ENCODE peak calls at places on chromosomes 5 and 9, in six cellular contexts. One of them, this sample, is unnamed.

GRCh38 chr9:73133042-73133651 is 18.5 kb upstream of the ANXA1 start:
- DNase-seq in IMR-90: no peak
- DNase-seq in neuronal stem cell: no peak
- DNase-seq in H1: no peak
- DNase-seq in H9: no peak
- DNase-seq in trophoblast cell: no peak
- DNase-seq in this sample: peak

GRCh38 chr5:1171340-1171941 is 30.0 kb upstream of the SLC6A19 start:
- DNase-seq in IMR-90: peak
- DNase-seq in neuronal stem cell: no peak
- DNase-seq in H1: no peak
- DNase-seq in H9: no peak
- DNase-seq in trophoblast cell: peak
- DNase-seq in this sample: peak

GRCh38 chr5:132257131-132258101 is at the start of gene PDLIM4:
- DNase-seq in IMR-90: no peak
- DNase-seq in neuronal stem cell: peak
- DNase-seq in H1: no peak
- DNase-seq in H9: peak
- DNase-seq in trophoblast cell: no peak
- DNase-seq in this sample: peak

GRCh38 chr5:4862500-4862899 is 277.6 kb upstream of the ADAMTS16 start:
- DNase-seq in IMR-90: peak
- DNase-seq in neuronal stem cell: peak
- DNase-seq in H1: no peak
- DNase-seq in H9: no peak
- DNase-seq in trophoblast cell: no peak
- DNase-seq in this sample: peak

GRCh38 chr5:125357660-125358059 is 611.2 kb upstream of the ZNF608 start:
- DNase-seq in IMR-90: no peak
- DNase-seq in neuronal stem cell: no peak
- DNase-seq in H1: no peak
- DNase-seq in H9: no peak
- DNase-seq in trophoblast cell: no peak
- DNase-seq in this sample: no peak

GRCh38 chr5:136123236-136123768 is 9.3 kb upstream of the SMAD5 start:
- DNase-seq in IMR-90: peak
- DNase-seq in neuronal stem cell: no peak
- DNase-seq in H1: no peak
- DNase-seq in H9: no peak
- DNase-seq in trophoblast cell: no peak
- DNase-seq in this sample: no peak

GRCh38 chr5:31407921-31408714 is 123.8 kb downstream of the DROSHA start:
- DNase-seq in IMR-90: peak
- DNase-seq in neuronal stem cell: no peak
- DNase-seq in H1: no peak
- DNase-seq in H9: no peak
- DNase-seq in trophoblast cell: no peak
- DNase-seq in this sample: peak

GRCh38 chr5:159773062-159773924 is 143.0 kb upstream of the ADRA1B start:
- DNase-seq in IMR-90: peak
- DNase-seq in neuronal stem cell: peak
- DNase-seq in H1: no peak
- DNase-seq in H9: peak
- DNase-seq in trophoblast cell: peak
- DNase-seq in this sample: peak

GRCh38 chr5:132410451-132411381 is 41.2 kb downstream of the SLC22A5 start:
- DNase-seq in IMR-90: peak
- DNase-seq in neuronal stem cell: peak
- DNase-seq in H1: no peak
- DNase-seq in H9: peak
- DNase-seq in trophoblast cell: peak
- DNase-seq in this sample: peak

GRCh38 chr9:116390306-116391228 is 237.0 kb downstream of the PAPPA start:
- DNase-seq in IMR-90: no peak
- DNase-seq in neuronal stem cell: no peak
- DNase-seq in H1: no peak
- DNase-seq in H9: no peak
- DNase-seq in trophoblast cell: no peak
- DNase-seq in this sample: no peak

GRCh38 chr5:107215581-107215980 is 455.2 kb downstream of the EFNA5 start:
- DNase-seq in IMR-90: peak
- DNase-seq in neuronal stem cell: no peak
- DNase-seq in H1: no peak
- DNase-seq in H9: no peak
- DNase-seq in trophoblast cell: no peak
- DNase-seq in this sample: no peak

DNA sequence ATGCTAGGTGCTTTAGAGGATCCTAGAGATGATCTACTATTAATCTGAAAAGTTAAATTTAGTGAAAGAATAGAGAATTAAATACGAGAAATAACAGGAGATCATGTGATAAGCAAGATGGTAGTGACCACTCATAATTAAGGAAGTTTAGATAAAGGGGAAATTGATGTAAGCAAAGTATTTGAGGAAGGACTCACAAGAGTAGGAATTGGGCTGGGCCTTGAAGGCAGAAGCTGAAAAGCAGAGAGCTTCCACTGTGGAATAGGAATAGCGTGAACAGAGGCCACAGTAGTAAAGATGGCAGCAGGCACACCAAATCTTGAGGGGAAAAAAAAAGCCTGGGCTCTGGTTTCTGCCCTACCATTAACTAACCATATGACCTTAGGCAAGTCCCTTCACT is 38.0 kb downstream of the KIF24 start:
- DNase-seq in IMR-90: no peak
- DNase-seq in neuronal stem cell: no peak
- DNase-seq in H1: no peak
- DNase-seq in H9: no peak
- DNase-seq in trophoblast cell: no peak
- DNase-seq in this sample: no peak
- H3K14ac ChIP-seq in IMR-90: no peak
- H3K14ac ChIP-seq in neuronal stem cell: no peak
- H3K14ac ChIP-seq in H1: no peak
- H3K14ac ChIP-seq in H9: no peak
- H3K14ac ChIP-seq in trophoblast cell: no peak
- H3K14ac ChIP-seq in this sample: no peak

DNA sequence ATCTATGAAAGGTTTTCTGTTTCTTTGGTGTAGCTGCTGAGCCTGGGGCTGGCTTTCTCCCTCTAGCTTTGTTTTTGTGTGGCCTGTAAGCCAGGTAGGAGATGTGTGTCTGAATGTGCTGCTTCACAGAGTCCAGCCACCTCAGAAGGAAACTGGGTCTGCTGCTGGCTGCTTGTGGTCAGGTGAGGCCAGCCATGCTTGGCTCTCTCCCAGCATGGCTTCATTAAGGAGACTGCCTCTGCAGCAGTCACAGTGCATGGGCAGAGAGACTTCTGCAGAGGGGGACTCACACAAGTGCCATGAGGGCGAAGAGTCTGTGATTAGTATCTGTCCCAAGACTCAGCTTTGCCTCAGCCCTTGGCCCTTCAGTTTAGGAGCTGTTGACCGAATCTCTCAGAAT is 50.6 kb downstream of the MAN2A1 start:
- DNase-seq in IMR-90: peak
- DNase-seq in neuronal stem cell: no peak
- DNase-seq in H1: no peak
- DNase-seq in H9: peak
- DNase-seq in trophoblast cell: no peak
- DNase-seq in this sample: peak
- H3K4ac ChIP-seq in IMR-90: peak
- H3K4ac ChIP-seq in neuronal stem cell: no peak
- H3K4ac ChIP-seq in H1: peak
- H3K4ac ChIP-seq in H9: no peak
- H3K4ac ChIP-seq in trophoblast cell: no peak
- H3K4ac ChIP-seq in this sample: no peak

DNA sequence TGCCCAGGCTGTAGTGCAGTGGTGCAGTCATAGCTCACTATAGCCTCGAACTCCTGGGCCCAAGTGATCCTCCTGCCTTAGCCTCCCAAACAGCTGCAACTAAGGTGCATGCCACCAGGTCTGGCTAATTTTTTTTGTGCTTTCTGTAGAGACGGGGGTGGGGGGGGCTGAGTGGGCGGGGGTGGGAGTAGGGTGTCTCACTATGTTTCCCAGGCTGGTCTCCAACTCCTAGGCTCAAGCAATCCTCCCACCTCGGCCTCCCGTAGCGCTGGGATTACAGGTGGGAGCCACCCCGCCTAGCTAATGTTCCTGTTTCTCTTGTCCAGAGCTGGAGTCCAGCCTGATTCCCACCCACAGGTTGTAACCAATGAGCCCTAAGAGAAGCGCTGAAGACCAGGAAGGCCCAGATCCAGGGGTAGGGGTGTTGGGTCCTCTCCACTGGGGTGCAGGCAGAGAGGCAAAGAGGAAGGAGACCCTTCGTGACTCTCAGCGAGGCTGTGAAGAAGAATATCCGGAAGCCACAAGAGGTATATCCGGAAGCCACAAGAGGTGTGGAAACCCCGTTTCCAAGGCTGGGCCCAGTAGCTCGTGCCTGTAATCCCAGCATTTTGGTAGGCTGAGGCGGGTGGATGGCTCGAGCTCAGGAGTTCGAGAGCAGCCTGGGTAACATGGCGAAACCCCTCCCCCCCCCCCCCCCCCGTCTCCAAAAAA is 837 bp upstream of the BBLN start:
- DNase-seq in IMR-90: no peak
- DNase-seq in neuronal stem cell: no peak
- DNase-seq in H1: no peak
- DNase-seq in H9: no peak
- DNase-seq in trophoblast cell: peak
- DNase-seq in this sample: no peak
- H2BK120ac ChIP-seq in IMR-90: peak
- H2BK120ac ChIP-seq in neuronal stem cell: no peak
- H2BK120ac ChIP-seq in H1: peak
- H2BK120ac ChIP-seq in H9: no peak
- H2BK120ac ChIP-seq in trophoblast cell: peak
- H2BK120ac ChIP-seq in this sample: no peak

DNA sequence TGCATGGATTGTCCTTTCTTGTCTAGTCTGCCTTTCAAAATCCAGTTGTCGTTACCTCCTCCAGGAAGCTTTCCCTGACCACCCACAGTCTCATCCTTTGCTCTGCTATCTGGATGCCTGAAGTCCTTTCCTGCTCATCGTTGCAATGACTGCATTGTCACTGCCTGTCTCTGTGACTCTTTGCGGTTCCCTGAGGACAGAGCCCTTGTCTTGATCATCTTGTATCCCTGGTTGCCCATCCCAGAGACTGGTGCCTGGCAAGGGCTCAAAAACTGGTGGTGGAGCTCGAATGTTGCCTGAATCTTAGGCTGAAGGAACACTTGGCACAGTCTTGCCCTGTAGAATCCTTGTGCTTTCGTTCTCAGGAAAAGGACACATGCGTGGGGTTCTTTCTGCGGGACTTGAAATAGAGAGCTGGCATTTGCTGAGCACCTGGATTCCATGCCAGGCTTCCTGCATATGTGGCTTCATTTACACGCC is 2.4 kb downstream of the NEURL1B start:
- DNase-seq in IMR-90: no peak
- DNase-seq in neuronal stem cell: no peak
- DNase-seq in H1: no peak
- DNase-seq in H9: no peak
- DNase-seq in trophoblast cell: no peak
- DNase-seq in this sample: no peak
- H3K14ac ChIP-seq in IMR-90: no peak
- H3K14ac ChIP-seq in neuronal stem cell: no peak
- H3K14ac ChIP-seq in H1: no peak
- H3K14ac ChIP-seq in H9: no peak
- H3K14ac ChIP-seq in trophoblast cell: no peak
- H3K14ac ChIP-seq in this sample: no peak

GRCh38 chr5:115544371-115545064 is at the start of gene FEM1C:
- DNase-seq in IMR-90: peak
- DNase-seq in neuronal stem cell: peak
- DNase-seq in H1: peak
- DNase-seq in H9: peak
- DNase-seq in trophoblast cell: peak
- DNase-seq in this sample: peak
- H3K4ac ChIP-seq in IMR-90: peak
- H3K4ac ChIP-seq in neuronal stem cell: peak
- H3K4ac ChIP-seq in H1: no peak
- H3K4ac ChIP-seq in H9: peak
- H3K4ac ChIP-seq in trophoblast cell: peak
- H3K4ac ChIP-seq in this sample: peak

DNA sequence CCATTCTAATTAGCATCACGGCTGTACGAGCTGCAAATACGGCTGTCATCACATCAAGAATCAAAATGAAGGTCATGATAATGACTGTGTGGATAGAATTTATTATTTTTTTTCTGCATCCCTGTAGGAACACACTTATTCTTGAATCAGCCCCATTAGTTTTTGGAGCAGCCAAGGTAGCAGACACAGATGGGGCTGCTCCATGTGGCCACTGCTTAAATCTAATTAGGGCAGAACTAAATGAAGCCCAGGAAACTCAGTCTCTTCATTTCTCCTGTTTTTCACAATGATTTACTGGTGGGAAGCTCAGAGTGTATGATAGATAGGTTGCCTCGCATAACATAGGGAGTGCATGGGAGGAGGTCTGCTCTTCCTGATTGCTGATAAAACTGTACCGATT is 275.6 kb downstream of the GLIS3 start:
- DNase-seq in IMR-90: no peak
- DNase-seq in neuronal stem cell: no peak
- DNase-seq in H1: no peak
- DNase-seq in H9: no peak
- DNase-seq in trophoblast cell: no peak
- DNase-seq in this sample: no peak
- H2BK120ac ChIP-seq in IMR-90: no peak
- H2BK120ac ChIP-seq in neuronal stem cell: no peak
- H2BK120ac ChIP-seq in H1: no peak
- H2BK120ac ChIP-seq in H9: no peak
- H2BK120ac ChIP-seq in trophoblast cell: no peak
- H2BK120ac ChIP-seq in this sample: no peak

GRCh38 chr9:117747571-117747970 is 43.4 kb downstream of the TLR4 start:
- DNase-seq in IMR-90: no peak
- DNase-seq in neuronal stem cell: no peak
- DNase-seq in H1: no peak
- DNase-seq in H9: no peak
- DNase-seq in trophoblast cell: no peak
- DNase-seq in this sample: no peak
- H3K14ac ChIP-seq in IMR-90: no peak
- H3K14ac ChIP-seq in neuronal stem cell: no peak
- H3K14ac ChIP-seq in H1: no peak
- H3K14ac ChIP-seq in H9: no peak
- H3K14ac ChIP-seq in trophoblast cell: no peak
- H3K14ac ChIP-seq in this sample: no peak

This sample was measured in mesenchymal stem cell.